ENCODE peak calls at places on chromosomes 7 and 10, in eight cellular contexts. Q is stimulated activated CD8-positive, alpha-beta memory T cell treated with anti-CD3 and anti-CD28 coated beads, Interleukin-2, amount 100 ng/mL, for 1 hour; A is GM12865; W is colonic mucosa; U is K562; H is epithelial cell of proximal tubule; C is GM13976; E is RPMI7951. G is an unnamed sample.

GRCh38 chr10:63766766-63767505 is 245.7 kb downstream of the REEP3 start:
- DNase-seq in U (no peak), C (no peak), A (no peak), W (no peak), H (no peak), E (peak), Q (no peak), G (no peak)

GRCh38 chr10:68194290-68194689 is 37.6 kb downstream of the ATOH7 start:
- DNase-seq in U (no peak), W (no peak), E (no peak), C (no peak), Q (no peak), H (no peak), A (no peak), G (no peak)

GRCh38 chr10:60123172-60123571 is 216.8 kb upstream of the CCDC6 start:
- DNase-seq in A (no peak), W (no peak), C (no peak), Q (no peak), E (peak), H (peak), U (no peak), G (no peak)

GRCh38 chr7:122219253-122219865 is 75.3 kb upstream of the AASS start:
- DNase-seq in U (no peak), C (no peak), E (peak), Q (no peak), H (no peak), A (peak), W (no peak), G (peak)

GRCh38 chr10:119933179-119933578 is 40.6 kb downstream of the SEC23IP start:
- DNase-seq in A (no peak), W (no peak), C (no peak), E (peak), U (peak), H (no peak), Q (no peak), G (peak)

GRCh38 chr10:126179637-126180036 is 208.6 kb downstream of the ADAM12 start:
- DNase-seq in A (no peak), W (no peak), H (no peak), C (no peak), U (no peak), E (no peak), Q (no peak), G (no peak)

GRCh38 chr10:42690449-42691360 is 52.3 kb upstream of the ZNF33B start:
- DNase-seq in Q (no peak), A (no peak), W (no peak), U (no peak), H (no peak), E (peak), C (peak), G (no peak)

GRCh38 chr10:86261933-86262665 is 104.5 kb downstream of the GRID1 start:
- DNase-seq in E (peak), C (peak), Q (no peak), H (no peak), U (peak), A (peak), W (no peak), G (peak)

GRCh38 chr10:5752301-5752871 is 60.8 kb downstream of the GDI2 start:
- DNase-seq in H (peak), Q (no peak), C (no peak), U (no peak), E (no peak), W (no peak), A (no peak), G (no peak)

G was measured in HEK293T.